ENCODE peak calls at places on chromosomes 7 and 10, in seven cellular contexts. E is pons; Y is testis; Q is HT1080; J is stimulated activated CD4-positive, alpha-beta T cell treated with anti-CD3 and anti-CD28 coated beads, Interleukin-12 subunit alpha, Interleukin-12 subunit beta, amount 100 ng/mL, for 4 hours; N is ACHN; A is stimulated activated CD8-positive, alpha-beta memory T cell treated with anti-CD3 and anti-CD28 coated beads, Interleukin-12 subunit alpha, Interleukin-12 subunit beta, amount 100 ng/mL, for 1 hour. B is an unnamed sample.

GRCh38 chr7:74430961-74431466 is 22.7 kb upstream of the GTF2IRD1 start:
- DNase-seq in E (peak), Y (no peak), Q (no peak), J (no peak), N (no peak), A (no peak), B (no peak)

GRCh38 chr10:48616436-48616835 is 11.6 kb upstream of the ARHGAP22 start:
- DNase-seq in E (no peak), Y (no peak), Q (no peak), J (no peak), N (no peak), A (no peak), B (no peak)

GRCh38 chr10:119759832-119760231 is 34.0 kb downstream of the INPP5F start:
- DNase-seq in E (no peak), Y (no peak), Q (no peak), J (no peak), N (peak), A (no peak), B (no peak)

GRCh38 chr7:101162551-101163280 is 2.7 kb downstream of the VGF start:
- DNase-seq in E (no peak), Y (peak), Q (peak), J (no peak), N (peak), A (no peak), B (peak)

GRCh38 chr7:21624320-21624719 is 81.5 kb downstream of the DNAH11 start:
- DNase-seq in E (no peak), Y (no peak), Q (no peak), J (no peak), N (no peak), A (no peak), B (no peak)

GRCh38 chr7:36863901-36864701 is 139.8 kb upstream of the AOAH start:
- DNase-seq in E (no peak), Y (no peak), Q (no peak), J (no peak), N (no peak), A (peak), B (no peak)

GRCh38 chr7:99096124-99096887 is 47.6 kb downstream of the SMURF1 start:
- DNase-seq in E (peak), Y (peak), Q (no peak), J (no peak), N (no peak), A (no peak), B (no peak)

GRCh38 chr7:101501351-101501750 is 127.7 kb downstream of the MYL10 start:
- DNase-seq in E (no peak), Y (no peak), Q (no peak), J (no peak), N (no peak), A (no peak), B (no peak)

GRCh38 chr10:86918022-86918471 is 39.4 kb downstream of the MMRN2 start:
- DNase-seq in E (no peak), Y (no peak), Q (peak), J (no peak), N (no peak), A (no peak), B (no peak)

GRCh38 chr10:124912487-124912886 is 29.4 kb upstream of the ZRANB1 start:
- DNase-seq in E (no peak), Y (no peak), Q (no peak), J (no peak), N (no peak), A (no peak), B (no peak)

GRCh38 chr7:105940111-105940510 is 23.0 kb upstream of the CDHR3 start:
- DNase-seq in E (no peak), Y (no peak), Q (no peak), J (no peak), N (no peak), A (no peak), B (no peak)

GRCh38 chr7:2198206-2198605 is 34.5 kb downstream of the MAD1L1 start:
- DNase-seq in E (no peak), Y (no peak), Q (no peak), J (no peak), N (no peak), A (no peak), B (no peak)

GRCh38 chr7:131103997-131104396 is 223.7 kb upstream of the MKLN1 start:
- DNase-seq in E (no peak), Y (no peak), Q (peak), J (no peak), N (peak), A (no peak), B (no peak)

GRCh38 chr10:57015595-57016303 is 654.7 kb upstream of the ZWINT start:
- DNase-seq in E (peak), Y (no peak), Q (no peak), J (no peak), N (no peak), A (no peak), B (no peak)

GRCh38 chr10:38038932-38039245 is 28.4 kb downstream of the ZNF33A start:
- DNase-seq in E (no peak), Y (no peak), Q (no peak), J (no peak), N (no peak), A (no peak), B (no peak)

GRCh38 chr10:1199897-1200721 is 143.9 kb downstream of the WDR37 start:
- DNase-seq in E (peak), Y (no peak), Q (no peak), J (no peak), N (no peak), A (no peak), B (no peak)

GRCh38 chr7:135755351-135755753 is 6.7 kb upstream of the FAM180A start:
- DNase-seq in E (no peak), Y (peak), Q (no peak), J (no peak), N (no peak), A (no peak), B (no peak)

GRCh38 chr10:28839600-28840007 is 162.3 kb downstream of the BAMBI start:
- DNase-seq in E (no peak), Y (peak), Q (peak), J (no peak), N (no peak), A (no peak), B (no peak)

GRCh38 chr10:78072504-78072903 is 38.8 kb downstream of the RPS24 start:
- DNase-seq in E (no peak), Y (no peak), Q (no peak), J (no peak), N (no peak), A (no peak), B (no peak)

GRCh38 chr10:86961481-86962091 is 3.2 kb downstream of the SNCG start:
- DNase-seq in E (no peak), Y (peak), Q (peak), J (no peak), N (peak), A (no peak), B (no peak)

GRCh38 chr10:132389631-132390454 is 7.2 kb upstream of the PWWP2B start:
- DNase-seq in E (no peak), Y (no peak), Q (no peak), J (no peak), N (no peak), A (no peak), B (peak)

GRCh38 chr10:24503627-24504320 is 219.9 kb downstream of the ARHGAP21 start:
- DNase-seq in E (peak), Y (peak), Q (peak), J (peak), N (peak), A (no peak), B (no peak)

GRCh38 chr7:98474558-98474957 is 73.7 kb upstream of the BAIAP2L1 start:
- DNase-seq in E (no peak), Y (no peak), Q (no peak), J (no peak), N (no peak), A (no peak), B (no peak)

GRCh38 chr7:140347218-140347617 is 51.1 kb downstream of the SLC37A3 start:
- DNase-seq in E (no peak), Y (no peak), Q (no peak), J (no peak), N (no peak), A (no peak), B (no peak)

GRCh38 chr10:3635697-3636096 is 149.3 kb downstream of the KLF6 start:
- DNase-seq in E (no peak), Y (no peak), Q (no peak), J (no peak), N (no peak), A (no peak), B (no peak)

GRCh38 chr7:31408120-31408729 is 67.7 kb upstream of the NEUROD6 start:
- DNase-seq in E (no peak), Y (no peak), Q (peak), J (no peak), N (peak), A (no peak), B (no peak)

GRCh38 chr10:3430501-3430900 is 257.9 kb upstream of the PITRM1 start:
- DNase-seq in E (no peak), Y (no peak), Q (no peak), J (no peak), N (no peak), A (no peak), B (no peak)

GRCh38 chr10:63548860-63549259 is 27.7 kb downstream of the REEP3 start:
- DNase-seq in E (no peak), Y (no peak), Q (no peak), J (no peak), N (no peak), A (no peak), B (no peak)

GRCh38 chr7:139647085-139647484 is 123.6 kb downstream of the CLEC2L start:
- DNase-seq in E (peak), Y (no peak), Q (no peak), J (no peak), N (no peak), A (no peak), B (no peak)

GRCh38 chr10:13969118-13969791 is 361.5 kb downstream of the FRMD4A start:
- DNase-seq in E (no peak), Y (no peak), Q (no peak), J (no peak), N (no peak), A (no peak), B (no peak)

GRCh38 chr10:60414877-60415585 is 25.4 kb upstream of the ANK3 start:
- DNase-seq in E (no peak), Y (no peak), Q (peak), J (no peak), N (peak), A (no peak), B (peak)

GRCh38 chr7:101630591-101630990 is 1.5 kb upstream of the MYL10 start:
- DNase-seq in E (no peak), Y (no peak), Q (peak), J (no peak), N (peak), A (no peak), B (peak)

GRCh38 chr10:6050801-6051445 is 11.2 kb downstream of the IL2RA start:
- DNase-seq in E (peak), Y (peak), Q (peak), J (peak), N (peak), A (peak), B (peak)

B was measured in mucosa of descending colon.